ENCODE peak calls at places on chromosomes 6 and 20, in eight cellular contexts. A is endothelial cell of umbilical vein; X is CD8-positive, alpha-beta memory T cell; M is AG04450; V is lung; B is caudate nucleus; Z is GM23248; N is Panc1. L is an unnamed sample.

GRCh38 chr20:46087161-46087560 is 2.6 kb downstream of the NCOA5 start:
- DNase-seq in B (no peak), A (peak), V (no peak), M (no peak), N (no peak), X (no peak), Z (peak), L (peak)

GRCh38 chr6:98024359-98024758 is 741.3 kb upstream of the MMS22L start:
- DNase-seq in X (no peak), Z (no peak), N (no peak), V (no peak), A (no peak), B (no peak), M (no peak), L (no peak)

GRCh38 chr6:155126727-155127439 is 131.8 kb downstream of the TIAM2 start:
- DNase-seq in Z (peak), M (no peak), A (peak), N (peak), B (no peak), X (no peak), V (no peak), L (no peak)

GRCh38 chr6:2732503-2733089 is 18.1 kb downstream of the MYLK4 start:
- DNase-seq in X (no peak), V (no peak), B (no peak), N (no peak), Z (no peak), A (no peak), M (no peak), L (no peak)

GRCh38 chr20:62159835-62160234 is 16.3 kb downstream of the SS18L1 start:
- DNase-seq in A (no peak), N (no peak), Z (peak), V (no peak), M (no peak), X (no peak), B (no peak), L (no peak)

GRCh38 chr6:11392778-11393507 is 144.6 kb upstream of the TMEM170B start:
- DNase-seq in Z (no peak), B (no peak), N (no peak), X (no peak), V (no peak), M (no peak), A (peak), L (no peak)

GRCh38 chr6:109486068-109486467 is 3.0 kb upstream of the ZBTB24 start:
- DNase-seq in N (peak), M (no peak), V (no peak), B (no peak), Z (no peak), X (no peak), A (no peak), L (no peak)

GRCh38 chr6:74598473-74599393 is 607.1 kb downstream of the COL12A1 start:
- DNase-seq in X (no peak), B (no peak), N (peak), V (no peak), Z (peak), A (peak), M (no peak), L (no peak)

GRCh38 chr6:17968081-17968518 is 19.3 kb downstream of the KIF13A start:
- DNase-seq in Z (peak), X (no peak), M (no peak), V (no peak), N (no peak), A (no peak), B (no peak), L (no peak)

GRCh38 chr6:108453601-108454157 is 107.0 kb upstream of the FOXO3 start:
- DNase-seq in A (peak), Z (peak), M (peak), V (no peak), N (no peak), B (no peak), X (no peak), L (no peak)

GRCh38 chr6:55320691-55321086 is 6.6 kb upstream of the GFRAL start:
- DNase-seq in Z (no peak), A (no peak), X (no peak), N (no peak), V (no peak), B (no peak), M (no peak), L (no peak)

GRCh38 chr6:109381007-109381746 is 1.1 kb downstream of the CD164 start:
- DNase-seq in B (no peak), X (no peak), M (no peak), N (no peak), A (peak), V (no peak), Z (peak), L (peak)

GRCh38 chr6:138999949-139000725 is 12.1 kb upstream of the REPS1 start:
- DNase-seq in A (no peak), V (no peak), X (no peak), M (no peak), Z (no peak), B (no peak), N (no peak), L (no peak)

GRCh38 chr6:83480470-83480869 is 31.9 kb upstream of the PRSS35 start:
- DNase-seq in Z (no peak), B (no peak), X (no peak), N (no peak), V (no peak), M (no peak), A (no peak), L (no peak)

GRCh38 chr6:53959717-53960116 is 151.5 kb upstream of the MLIP start:
- DNase-seq in N (no peak), Z (peak), A (no peak), V (no peak), M (no peak), B (no peak), X (no peak), L (no peak)

GRCh38 chr6:89485320-89485719 is 52.4 kb downstream of the ANKRD6 start:
- DNase-seq in Z (no peak), X (no peak), A (no peak), B (no peak), N (no peak), V (no peak), M (no peak), L (no peak)

GRCh38 chr20:63140683-63141433 is 75.1 kb downstream of the YTHDF1 start:
- DNase-seq in B (no peak), V (no peak), Z (no peak), X (no peak), N (no peak), A (no peak), M (no peak), L (no peak)

GRCh38 chr6:88517737-88518136 is 351.6 kb upstream of the CNR1 start:
- DNase-seq in V (no peak), N (no peak), M (no peak), Z (peak), X (no peak), A (no peak), B (no peak), L (peak)

GRCh38 chr20:2508631-2509467 is at the start of gene ZNF343:
- DNase-seq in M (peak), X (peak), B (peak), N (peak), V (peak), A (peak), Z (peak), L (peak)

GRCh38 chr6:169665289-169665688 is 36.5 kb downstream of the WDR27 start:
- DNase-seq in X (no peak), A (no peak), N (no peak), M (no peak), V (no peak), B (no peak), Z (no peak), L (no peak)

GRCh38 chr20:34058831-34059230 is 53.2 kb downstream of the EIF2S2 start:
- DNase-seq in Z (peak), M (no peak), A (peak), N (no peak), B (no peak), V (no peak), X (no peak), L (peak)

GRCh38 chr20:62945771-62946339 is 6.7 kb upstream of the SLC17A9 start:
- DNase-seq in Z (no peak), N (no peak), B (no peak), A (no peak), M (no peak), X (no peak), V (no peak), L (no peak)

GRCh38 chr20:46135856-46136633 is 17.9 kb downstream of the CD40 start:
- DNase-seq in N (no peak), V (no peak), A (no peak), B (no peak), M (no peak), Z (no peak), X (no peak), L (no peak)

GRCh38 chr6:57329933-57330332 is 12.5 kb downstream of the PRIM2 start:
- DNase-seq in M (no peak), V (no peak), A (no peak), N (no peak), X (no peak), B (no peak), Z (no peak), L (no peak)

GRCh38 chr6:130575971-130576370 is 210.2 kb downstream of the TMEM200A start:
- DNase-seq in Z (no peak), B (no peak), V (no peak), A (no peak), N (no peak), M (no peak), X (peak), L (no peak)

GRCh38 chr6:11527274-11527870 is 10.2 kb upstream of the TMEM170B start:
- DNase-seq in A (no peak), X (no peak), V (no peak), N (no peak), M (no peak), B (no peak), Z (peak), L (no peak)

GRCh38 chr6:75203721-75204120 is 2.1 kb downstream of the COL12A1 start:
- DNase-seq in M (no peak), A (no peak), N (no peak), V (no peak), Z (peak), B (no peak), X (no peak), L (no peak)

GRCh38 chr6:73566954-73567591 is 46.2 kb upstream of the EEF1A1 start:
- DNase-seq in B (no peak), A (peak), M (no peak), X (no peak), N (no peak), V (peak), Z (peak), L (peak)

GRCh38 chr6:131136021-131136847 is 967 bp downstream of the AKAP7 start:
- DNase-seq in X (no peak), V (no peak), N (peak), A (peak), M (no peak), B (peak), Z (peak), L (no peak)

GRCh38 chr6:134424131-134424794 is 106.4 kb upstream of the SGK1 start:
- DNase-seq in Z (peak), A (peak), X (no peak), M (no peak), B (no peak), V (no peak), N (no peak), L (no peak)

GRCh38 chr6:140478631-140479030 is 1104.2 kb upstream of the CITED2 start:
- DNase-seq in M (no peak), A (no peak), X (no peak), V (no peak), N (no peak), B (no peak), Z (no peak), L (no peak)

GRCh38 chr6:13302751-13303667 is 25.3 kb downstream of the TBC1D7 start:
- DNase-seq in N (peak), X (peak), A (peak), B (peak), Z (peak), V (peak), M (peak), L (no peak)

GRCh38 chr6:13300649-13301590 is 27.4 kb downstream of the TBC1D7 start:
- DNase-seq in A (no peak), N (no peak), B (no peak), M (no peak), V (no peak), Z (no peak), X (no peak), L (no peak)

GRCh38 chr6:13304101-13304500 is 24.2 kb downstream of the TBC1D7 start:
- DNase-seq in A (no peak), M (no peak), B (no peak), Z (no peak), N (no peak), X (no peak), V (peak), L (no peak)

GRCh38 chr6:13303668-13304017 is 24.7 kb downstream of the TBC1D7 start:
- DNase-seq in X (peak), N (no peak), Z (peak), V (peak), M (peak), A (peak), B (peak), L (no peak)

GRCh38 chr6:13302291-13302690 is 26.0 kb downstream of the TBC1D7 start:
- DNase-seq in N (no peak), X (no peak), M (no peak), V (peak), Z (no peak), A (no peak), B (peak), L (no peak)
- H3K27ac ChIP-seq in N (no peak), X (peak), M (peak), V (peak), Z (peak), A (peak), B (peak), L (no peak)

GRCh38 chr6:22117663-22118062 is 179.2 kb downstream of the PRL start:
- DNase-seq in Z (no peak), X (no peak), V (no peak), A (no peak), B (no peak), N (no peak), M (no peak), L (no peak)

GRCh38 chr6:22112490-22112889 is 184.3 kb downstream of the PRL start:
- DNase-seq in M (no peak), B (no peak), V (no peak), N (no peak), A (peak), X (no peak), Z (peak), L (no peak)

GRCh38 chr6:22110042-22110441 is 186.8 kb downstream of the PRL start:
- DNase-seq in Z (no peak), X (no peak), V (no peak), N (no peak), M (no peak), B (no peak), A (no peak), L (no peak)

GRCh38 chr6:22108199-22108598 is 188.6 kb downstream of the PRL start:
- DNase-seq in N (no peak), M (no peak), Z (peak), A (no peak), V (no peak), B (no peak), X (no peak), L (no peak)

DNA sequence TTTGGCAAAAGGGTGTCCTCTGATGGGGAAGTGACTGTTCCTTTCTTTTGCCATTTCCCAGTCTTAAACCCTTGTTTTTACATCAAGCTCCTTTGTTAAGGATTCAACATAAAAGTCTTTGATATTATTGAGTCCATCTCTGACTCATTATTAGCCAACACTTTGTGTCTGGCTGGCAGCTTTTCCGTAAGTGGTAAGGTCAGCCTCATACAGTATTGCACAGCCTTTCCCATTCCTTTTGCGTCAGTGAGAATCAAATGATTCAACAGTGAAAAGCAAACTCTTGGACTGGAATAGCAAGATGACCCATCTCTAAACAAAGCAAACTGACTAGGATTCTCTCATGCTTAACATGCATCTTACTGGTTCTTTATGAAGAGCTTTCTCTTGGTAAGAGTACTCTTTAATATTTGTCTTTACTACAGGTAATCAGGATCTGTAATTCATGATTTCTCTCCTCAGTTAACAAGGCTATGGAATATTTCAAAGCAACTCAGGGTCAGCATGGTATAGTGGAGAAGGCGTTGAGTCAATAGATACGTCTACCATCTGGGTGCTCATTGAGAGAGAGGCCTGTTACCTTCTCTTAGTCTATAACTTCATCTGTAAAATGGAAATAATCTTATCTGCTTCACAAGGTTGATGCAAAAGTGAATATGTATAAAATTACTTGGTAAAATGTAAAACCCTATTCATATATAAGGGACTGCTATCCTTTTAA is 183.6 kb downstream of the PRL start:
- DNase-seq in N (peak), Z (peak), V (peak), X (no peak), B (no peak), M (peak), A (peak), L (no peak)
- H3K27ac ChIP-seq in N (no peak), Z (peak), V (no peak), X (no peak), B (no peak), M (peak), A (peak), L (no peak)

GRCh38 chr20:50285376-50286173 is 94.9 kb downstream of the CEBPB start:
- DNase-seq in A (peak), V (no peak), M (no peak), N (no peak), Z (peak), B (no peak), X (no peak), L (no peak)
- H3K27ac ChIP-seq in A (peak), V (peak), M (peak), N (peak), Z (peak), B (no peak), X (no peak), L (no peak)

DNA sequence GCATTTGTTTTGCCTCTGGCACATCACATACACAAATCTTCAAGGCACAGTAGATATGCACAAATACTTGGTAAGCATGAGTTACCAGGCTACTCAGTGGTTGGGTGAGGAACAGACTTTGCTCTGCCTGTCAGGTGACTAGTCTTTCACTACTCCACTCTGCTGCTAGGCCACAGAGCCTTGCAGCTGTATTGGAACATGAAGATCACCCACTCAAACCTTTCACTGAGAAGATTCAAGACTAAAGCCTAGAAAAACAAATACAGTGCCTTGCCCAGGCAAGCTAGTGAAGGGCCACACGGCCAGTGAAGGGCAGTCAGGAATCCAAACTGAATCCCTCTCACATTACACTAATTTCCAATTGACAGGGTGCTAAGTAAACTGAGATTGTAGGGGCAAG is 47.0 kb downstream of the DTNBP1 start:
- DNase-seq in B (no peak), V (no peak), M (no peak), X (no peak), A (no peak), N (no peak), Z (no peak), L (no peak)
- H3K27ac ChIP-seq in B (no peak), V (no peak), M (no peak), X (no peak), A (no peak), N (no peak), Z (no peak), L (no peak)

GRCh38 chr20:31694842-31695593 is 27.6 kb downstream of the BCL2L1 start:
- DNase-seq in X (no peak), Z (no peak), A (no peak), M (no peak), B (no peak), N (no peak), V (no peak), L (no peak)
- H3K27ac ChIP-seq in X (peak), Z (peak), A (peak), M (no peak), B (no peak), N (peak), V (peak), L (peak)

GRCh38 chr20:64162239-64162621 is 2.0 kb upstream of the MYT1 start:
- DNase-seq in X (no peak), A (no peak), B (no peak), Z (no peak), M (no peak), V (no peak), N (no peak), L (no peak)
- H3K27ac ChIP-seq in X (no peak), A (no peak), B (peak), Z (no peak), M (no peak), V (no peak), N (no peak), L (no peak)

DNA sequence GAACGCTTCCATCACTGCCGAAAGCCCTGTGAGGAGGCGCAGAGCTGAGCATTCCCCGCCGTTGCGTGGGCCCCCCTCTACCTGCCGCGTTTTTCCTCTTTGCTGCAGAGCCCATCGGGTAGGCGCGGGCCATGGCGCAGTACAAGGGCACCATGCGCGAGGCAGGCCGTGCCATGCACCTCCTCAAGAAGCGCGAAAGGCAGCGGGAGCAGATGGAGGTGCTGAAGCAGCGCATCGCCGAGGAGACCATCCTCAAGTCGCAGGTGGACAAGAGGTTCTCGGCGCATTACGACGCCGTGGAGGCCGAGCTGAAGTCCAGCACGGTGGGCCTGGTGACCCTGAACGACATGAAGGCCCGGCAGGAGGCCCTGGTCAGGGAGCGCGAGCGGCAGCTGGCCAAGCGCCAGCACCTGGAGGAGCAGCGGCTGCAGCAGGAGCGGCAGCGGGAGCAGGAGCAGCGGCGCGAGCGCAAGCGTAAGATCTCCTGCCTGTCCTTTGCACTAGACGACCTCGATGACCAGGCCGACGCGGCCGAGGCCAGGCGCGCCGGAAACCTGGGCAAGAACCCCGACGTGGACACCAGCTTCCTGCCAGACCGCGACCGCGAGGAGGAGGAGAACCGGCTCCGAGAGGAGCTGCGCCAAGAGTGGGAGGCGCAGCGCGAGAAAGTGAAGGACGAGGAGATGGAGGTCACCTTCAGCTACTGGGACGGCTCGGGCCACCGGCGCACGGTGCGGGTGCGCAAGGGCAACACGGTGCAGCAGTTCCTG is 693 bp downstream of the FAM50B start:
- DNase-seq in X (no peak), B (no peak), A (peak), M (no peak), V (no peak), Z (peak), N (no peak), L (no peak)
- H3K27ac ChIP-seq in X (no peak), B (peak), A (peak), M (peak), V (peak), Z (peak), N (no peak), L (no peak)

DNA sequence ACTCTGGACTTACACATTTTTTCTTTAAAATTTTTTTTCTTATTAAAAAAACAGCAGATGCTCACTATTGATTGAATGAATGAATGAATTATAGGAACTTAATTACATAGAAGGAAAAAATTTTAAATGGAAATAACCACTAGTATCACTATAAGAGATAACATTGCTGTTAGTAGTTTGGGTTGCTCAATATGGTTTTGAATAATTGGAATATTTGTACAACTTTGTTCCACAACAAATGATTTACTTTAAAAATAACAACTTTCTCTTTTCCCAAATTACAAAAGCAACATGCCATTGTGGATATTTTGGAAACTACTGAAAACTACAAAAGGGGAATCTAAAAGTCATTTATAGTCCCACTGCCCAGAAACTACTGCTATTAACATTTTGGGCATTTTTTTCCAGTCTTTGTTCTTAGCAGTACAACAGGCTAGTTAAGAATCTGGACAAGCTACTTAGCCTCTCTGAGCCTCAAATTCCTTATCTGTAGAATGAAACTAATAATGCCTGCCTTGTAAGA is 61.0 kb upstream of the REV3L start:
- DNase-seq in N (no peak), M (no peak), V (no peak), A (no peak), Z (no peak), X (no peak), B (no peak), L (no peak)
- H3K27ac ChIP-seq in N (peak), M (no peak), V (no peak), A (no peak), Z (no peak), X (no peak), B (no peak), L (no peak)